ENCODE peak calls at places on chromosome X, in four cellular contexts. M, X, D and L are unnamed samples.

GRCh38 chrX:131063613-131064012 is 5.5 kb downstream of the ARHGAP36 start:
- DNase-seq in M (peak), X (no peak), D (no peak), L (no peak)

GRCh38 chrX:133970021-133970550 is 15.3 kb downstream of the GPC3 start:
- DNase-seq in M (no peak), X (no peak), D (no peak), L (no peak)

GRCh38 chrX:30141966-30142365 is 73.4 kb upstream of the MAGEB2 start:
- DNase-seq in M (peak), X (peak), D (no peak), L (peak)

GRCh38 chrX:47358387-47359065 is 11.9 kb upstream of the ZNF157 start:
- DNase-seq in M (no peak), X (no peak), D (no peak), L (no peak)

GRCh38 chrX:132983496-132983895 is 25.1 kb upstream of the HS6ST2 start:
- DNase-seq in M (no peak), X (no peak), D (no peak), L (no peak)

GRCh38 chrX:150899191-150899757 is 806 bp upstream of the CD99L2 start:
- DNase-seq in M (peak), X (no peak), D (no peak), L (no peak)

GRCh38 chrX:63918611-63919010 is 133.6 kb upstream of the ARHGEF9 start:
- DNase-seq in M (no peak), X (no peak), D (no peak), L (peak)

GRCh38 chrX:15853586-15854079 is 980 bp downstream of the AP1S2 start:
- DNase-seq in M (no peak), X (no peak), D (no peak), L (no peak)

GRCh38 chrX:45771560-45772340 is 571.1 kb upstream of the DIPK2B start:
- DNase-seq in M (no peak), X (no peak), D (no peak), L (no peak)

GRCh38 chrX:131735127-131735526 is 191.3 kb downstream of the OR13H1 start:
- DNase-seq in M (no peak), X (no peak), D (no peak), L (no peak)

GRCh38 chrX:2609431-2610238 is 81.5 kb upstream of the CD99 start:
- DNase-seq in M (no peak), X (no peak), D (no peak), L (no peak)

GRCh38 chrX:118251251-118251650 is 94.7 kb upstream of the WDR44 start:
- DNase-seq in M (no peak), X (no peak), D (no peak), L (no peak)

GRCh38 chrX:39439910-39440733 is 638.9 kb downstream of the MID1IP1 start:
- DNase-seq in M (no peak), X (no peak), D (no peak), L (no peak)
- TF ChIP-seq ZNF274 in M (no peak), X (no peak), D (no peak), L (no peak)

DNA sequence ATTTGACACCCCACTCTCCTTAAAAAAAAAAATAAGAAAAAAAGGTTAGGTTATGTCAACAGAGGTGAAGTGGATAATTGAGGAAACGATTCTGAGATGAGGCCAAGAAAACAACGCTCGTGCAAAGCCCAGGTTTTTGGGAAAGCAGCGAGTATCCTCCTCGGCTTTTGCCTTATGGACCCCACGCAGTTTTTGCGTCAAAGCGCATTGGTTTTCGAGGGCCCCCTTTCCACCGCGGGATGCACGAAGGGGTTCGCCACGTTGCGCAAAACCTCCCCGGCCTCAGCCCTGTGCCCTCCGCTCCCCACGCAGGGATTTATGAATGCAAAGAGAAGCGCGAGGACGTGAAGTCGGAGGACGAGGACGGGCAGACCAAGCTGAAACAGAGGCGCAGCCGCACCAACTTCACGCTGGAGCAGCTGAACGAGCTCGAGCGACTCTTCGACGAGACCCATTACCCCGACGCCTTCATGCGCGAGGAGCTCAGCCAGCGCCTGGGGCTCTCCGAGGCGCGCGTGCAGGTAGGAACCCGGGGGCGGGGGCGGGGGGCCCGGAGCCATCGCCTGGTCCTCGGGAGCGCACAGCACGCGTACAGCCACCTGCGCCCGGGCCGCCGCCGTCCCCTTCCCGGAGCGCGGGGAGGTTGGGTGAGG is 3.8 kb downstream of the SHOX start:
- DNase-seq in M (no peak), X (no peak), D (peak), L (no peak)
- TF ChIP-seq EZH2 in M (no peak), X (no peak), D (peak), L (no peak)

DNA sequence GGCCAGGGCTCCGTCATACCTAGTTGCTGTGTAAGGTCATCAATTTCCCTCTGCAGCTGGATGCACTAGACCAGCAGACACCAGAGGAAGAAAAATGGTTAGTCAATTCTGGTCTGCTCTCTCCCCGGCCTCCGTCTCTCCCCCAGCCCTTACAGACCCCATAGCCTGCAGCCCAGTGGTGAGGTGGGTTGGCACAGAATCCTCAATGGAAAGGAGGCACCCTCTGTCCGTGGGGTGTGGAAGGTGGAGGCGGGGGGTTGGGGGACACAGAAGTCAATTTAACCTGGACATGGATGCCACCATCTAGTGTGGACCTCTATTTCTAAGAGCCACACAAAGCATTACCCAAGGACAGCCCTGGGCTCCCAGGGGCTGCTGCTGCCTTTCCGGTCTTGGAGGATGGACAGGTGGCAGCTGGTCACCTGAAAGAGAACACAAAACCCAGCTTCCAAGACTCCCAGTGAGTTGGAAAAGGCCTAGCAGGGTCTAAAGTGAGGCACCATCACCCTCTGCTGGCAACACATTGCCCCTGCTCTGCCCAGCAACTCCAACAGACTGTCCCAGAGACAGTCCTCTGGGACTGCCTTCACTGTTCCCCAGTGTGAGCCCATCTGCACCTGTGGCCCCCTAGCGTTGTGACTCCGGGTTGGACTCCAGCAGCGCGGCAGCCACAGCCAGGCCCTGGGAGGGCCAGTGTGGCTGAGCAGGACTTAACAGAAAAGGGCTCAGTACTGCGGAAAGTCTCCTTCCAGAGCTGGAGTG is 40.1 kb upstream of the NHSL2 start:
- DNase-seq in M (no peak), X (peak), D (peak), L (peak)
- TF ChIP-seq CTCF in M (peak), X (peak), D (peak), L (peak)

GRCh38 chrX:8284131-8284530 is 113.1 kb upstream of the VCX2 start:
- DNase-seq in M (no peak), X (no peak), D (no peak), L (no peak)
- TF ChIP-seq ZNF274 in M (no peak), X (no peak), D (no peak), L (no peak)

DNA sequence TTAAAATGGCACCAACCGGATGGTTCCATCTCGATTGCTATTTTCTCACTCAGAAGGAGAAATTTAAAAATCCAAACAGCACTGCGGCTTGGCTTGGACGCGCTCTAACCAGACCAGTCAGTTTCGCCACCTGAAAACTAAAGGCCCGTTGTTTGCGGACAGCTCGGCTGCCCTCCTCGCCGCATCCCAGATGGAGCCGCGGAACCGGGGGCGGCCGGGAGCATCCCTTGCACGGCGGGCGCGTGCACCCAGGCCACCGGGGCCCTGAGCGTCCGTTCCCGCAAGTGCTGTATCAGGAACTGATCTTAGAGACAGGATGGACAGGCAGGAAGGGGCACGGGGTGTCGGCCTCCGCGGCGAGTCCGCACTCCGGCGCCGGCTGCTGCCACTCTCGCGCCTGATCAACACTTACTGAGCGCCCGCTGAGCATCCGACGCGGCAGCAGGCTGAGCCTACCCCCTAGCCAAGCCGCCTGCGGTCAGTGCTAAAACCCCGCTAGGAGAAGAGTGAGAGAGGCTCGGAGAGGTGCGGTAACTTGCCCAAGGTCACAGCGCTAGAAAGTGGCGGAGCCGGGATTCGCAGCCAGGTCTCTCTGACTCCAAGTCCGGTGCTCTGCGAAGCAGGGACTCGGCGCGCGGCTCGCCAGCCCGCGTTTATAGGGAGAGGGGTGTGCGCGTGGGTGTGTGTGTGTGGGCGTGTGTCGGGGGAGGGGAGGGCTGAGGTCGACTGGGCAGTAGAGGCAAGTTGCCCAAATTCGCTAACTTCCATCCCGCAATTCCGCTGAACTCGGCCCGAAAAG is at the start of gene CITED1:
- DNase-seq in M (peak), X (no peak), D (no peak), L (no peak)
- TF ChIP-seq EZH2 in M (no peak), X (peak), D (peak), L (no peak)

DNA sequence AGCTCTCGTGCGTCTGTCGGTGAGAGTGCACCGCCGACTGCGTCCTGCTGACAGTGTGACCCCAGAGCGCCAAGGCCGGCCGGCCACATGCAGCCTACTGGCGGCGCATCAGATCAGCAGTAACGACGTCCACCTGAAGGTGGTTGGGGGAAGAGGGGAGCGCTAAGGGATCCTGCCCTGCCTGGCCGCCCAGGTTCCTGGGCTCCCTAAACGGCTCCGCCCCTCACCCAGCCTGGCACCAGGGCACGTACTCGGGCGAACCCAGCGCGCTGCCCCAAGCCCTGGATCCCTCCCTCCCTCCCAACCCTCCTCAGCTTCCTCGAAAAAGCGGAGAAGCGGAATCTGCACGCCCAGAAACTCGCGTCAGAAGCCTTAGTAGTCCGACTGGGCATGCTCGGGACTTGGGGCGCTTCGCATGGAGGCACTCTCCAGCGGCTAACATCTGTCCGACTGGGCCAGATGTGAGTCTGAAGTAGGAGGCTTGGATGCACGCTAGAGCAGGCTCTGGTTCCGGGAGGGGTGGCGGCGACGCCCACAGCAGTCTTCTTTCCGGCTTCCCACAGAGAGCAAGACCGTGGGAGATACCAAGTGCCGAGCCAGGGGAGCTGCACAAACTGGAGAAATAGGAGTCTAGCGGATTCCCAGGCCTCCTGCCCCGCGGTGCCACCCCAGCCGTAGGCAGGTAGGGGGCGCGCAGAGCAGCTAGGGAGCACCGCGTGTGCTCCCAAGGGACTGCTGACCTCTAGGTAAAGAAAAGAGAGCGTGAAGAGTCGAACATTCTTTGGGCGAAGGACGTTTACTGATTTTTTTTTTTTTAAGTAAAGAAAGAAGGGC is 114.4 kb upstream of the TEX13C start:
- DNase-seq in M (no peak), X (no peak), D (peak), L (no peak)
- TF ChIP-seq CTCF in M (no peak), X (no peak), D (peak), L (no peak)

GRCh38 chrX:22686138-22686541 is 313.6 kb upstream of the DDX53 start:
- DNase-seq in M (no peak), X (no peak), D (no peak), L (no peak)
- TF ChIP-seq ZNF274 in M (no peak), X (no peak), D (no peak), L (no peak)